ENCODE peak calls at places on chromosomes 13 and 19, in eight cellular contexts. N, D, V, Y, Z, F, B and U are unnamed samples.

GRCh38 chr13:94967183-94968039 is 255.1 kb upstream of the SOX21 start:
- DNase-seq in V (peak; percentile 74), F (peak; percentile 9), D (peak; percentile 27), Z (peak; percentile 29), B (no peak), Y (no peak), N (no peak), U (no peak)

GRCh38 chr19:6018786-6019185 is 40.8 kb upstream of the RANBP3 start:
- DNase-seq in V (peak; percentile 82), Z (no peak), Y (no peak), N (no peak), F (no peak), B (no peak), D (no peak), U (no peak)

GRCh38 chr13:25732146-25732865 is 319.5 kb downstream of the SHISA2 start:
- DNase-seq in Z (no peak), V (no peak), F (no peak), Y (no peak), D (peak; percentile 69), B (no peak), N (no peak), U (peak; percentile 33)

GRCh38 chr13:34967851-34968562 is 25.9 kb downstream of the NBEA start:
- DNase-seq in N (no peak), V (no peak), B (no peak), D (peak; percentile 37), Y (no peak), F (no peak), Z (no peak), U (no peak)

GRCh38 chr19:35462476-35462953 is 14.5 kb downstream of the FFAR2 start:
- DNase-seq in D (no peak), B (no peak), Z (no peak), Y (peak; percentile 27), F (no peak), N (no peak), V (no peak), U (no peak)

GRCh38 chr13:65914707-65915106 is 1315.4 kb downstream of the PCDH9 start:
- DNase-seq in B (no peak), Z (no peak), N (no peak), Y (no peak), F (no peak), V (no peak), D (peak; percentile 65), U (peak; percentile 60)

GRCh38 chr19:10736916-10737551 is 19.2 kb downstream of the DNM2 start:
- DNase-seq in B (no peak), N (no peak), D (no peak), V (peak; percentile 39), Y (no peak), F (no peak), Z (no peak), U (no peak)

GRCh38 chr13:19818223-19818842 is 35.6 kb upstream of the PSPC1 start:
- DNase-seq in F (peak; percentile 63), V (peak; percentile 92), B (no peak), Y (peak; percentile 42), Z (peak; percentile 45), D (peak; percentile 18), N (no peak), U (no peak)

GRCh38 chr13:95707035-95707434 is 30.1 kb downstream of the DNAJC3 start:
- DNase-seq in N (no peak), Y (no peak), Z (no peak), V (no peak), F (no peak), B (no peak), D (no peak), U (no peak)

GRCh38 chr19:11539495-11540365 is 1.1 kb downstream of the CNN1 start:
- DNase-seq in Y (no peak), B (peak; percentile 59), D (no peak), Z (no peak), N (no peak), F (no peak), V (peak; percentile 70), U (no peak)

GRCh38 chr19:7492142-7493055 is 3.6 kb upstream of the PEX11G start:
- DNase-seq in B (no peak), F (no peak), V (no peak), Z (no peak), D (no peak), Y (no peak), N (no peak), U (no peak)

GRCh38 chr13:66560189-66560588 is 669.9 kb downstream of the PCDH9 start:
- DNase-seq in Y (no peak), V (no peak), N (no peak), B (no peak), F (no peak), Z (no peak), D (no peak), U (no peak)

GRCh38 chr19:28504727-28505126 is 708.2 kb downstream of the UQCRFS1 start:
- DNase-seq in V (peak; percentile 51), F (no peak), Y (no peak), Z (no peak), N (no peak), B (no peak), D (no peak), U (no peak)

GRCh38 chr13:27789153-27789494 is 3.2 kb upstream of the GSX1 start:
- DNase-seq in Y (no peak), Z (no peak), D (no peak), B (no peak), V (no peak), N (no peak), F (no peak), U (no peak)
- H3K4me3 ChIP-seq in Y (no peak overlapping the region), Z (peak overlapping the region; percentile 23), D (no peak overlapping the region), B (no peak overlapping the region), V (peak overlapping the region; percentile 47), N (no peak overlapping the region), F (no peak overlapping the region), U (no peak overlapping the region)

DNA sequence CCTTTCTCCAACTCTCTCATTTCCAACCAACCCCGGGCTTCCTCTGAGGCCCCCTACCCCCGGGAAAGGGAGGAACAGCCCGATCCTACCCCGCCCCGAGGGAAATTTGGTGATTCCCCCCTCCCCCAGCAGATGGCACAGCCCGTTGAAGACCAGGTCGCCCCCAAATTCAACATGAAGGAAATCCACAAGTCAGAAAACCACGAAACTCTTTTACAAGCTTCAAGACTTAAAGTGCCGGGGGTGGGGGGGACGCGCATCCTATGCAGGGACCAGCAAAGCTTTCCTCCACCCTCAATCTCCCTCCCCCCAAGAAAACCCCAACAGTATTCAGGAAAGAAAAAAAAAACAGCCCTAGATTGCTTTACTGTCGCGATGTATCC is 1.8 kb downstream of the TCF3 start:
- DNase-seq in Z (no peak), F (no peak), B (no peak), Y (no peak), N (no peak), V (peak; percentile 72), D (peak; percentile 28), U (no peak)
- H3K4me3 ChIP-seq in Z (peak overlapping the region; percentile 95), F (no peak overlapping the region), B (no peak overlapping the region), Y (peak overlapping the region; percentile 97), N (peak overlapping the region; percentile 82), V (peak overlapping the region; percentile 92), D (peak overlapping the region; percentile 56), U (peak overlapping the region; percentile 70)

GRCh38 chr19:49830766-49831165 is 12.7 kb downstream of the MED25 start:
- DNase-seq in Z (no peak), D (no peak), Y (no peak), F (no peak), V (no peak), B (no peak), N (no peak), U (no peak)
- H3K4me3 ChIP-seq in Z (no peak overlapping the region), D (no peak overlapping the region), Y (no peak overlapping the region), F (no peak overlapping the region), V (no peak overlapping the region), B (no peak overlapping the region), N (no peak overlapping the region), U (no peak overlapping the region)

GRCh38 chr19:4399871-4400768 is at the start of gene SH3GL1:
- DNase-seq in D (peak; percentile 92), N (peak; percentile 67), Z (peak; percentile 96), V (peak; percentile 94), B (peak; percentile 91), Y (peak; percentile 92), F (peak; percentile 95), U (peak; percentile 44)
- H3K4me3 ChIP-seq in D (peak within 1 kb of the TSS; percentile 59), N (peak within 1 kb of the TSS; percentile 80), Z (peak within 1 kb of the TSS; percentile 98), V (peak within 1 kb of the TSS; percentile 89), B (peak within 1 kb of the TSS; percentile 57), Y (peak within 1 kb of the TSS; percentile 96), F (peak within 1 kb of the TSS; percentile 99), U (peak within 1 kb of the TSS; percentile 97)

GRCh38 chr19:9528757-9529336 is 9.6 kb downstream of the ZNF426 start:
- DNase-seq in B (no peak), F (no peak), D (peak; percentile 19), Z (no peak), Y (no peak), V (peak; percentile 53), N (no peak), U (no peak)
- H3K4me3 ChIP-seq in B (no peak overlapping the region), F (no peak overlapping the region), D (no peak overlapping the region), Z (no peak overlapping the region), Y (no peak overlapping the region), V (peak overlapping the region; percentile 7), N (no peak overlapping the region), U (no peak overlapping the region)

GRCh38 chr19:13017306-13018036 is 22.2 kb downstream of the NFIX start:
- DNase-seq in B (no peak), D (no peak), Y (no peak), Z (no peak), N (no peak), F (no peak), V (peak; percentile 66), U (no peak)

GRCh38 chr19:13019330-13019729 is 24.1 kb downstream of the NFIX start:
- DNase-seq in Y (no peak), B (no peak), N (no peak), Z (no peak), F (no peak), V (no peak), D (no peak), U (no peak)

GRCh38 chr19:13020002-13020414 is 24.7 kb downstream of the NFIX start:
- DNase-seq in F (no peak), D (no peak), V (peak; percentile 93), N (no peak), B (no peak), Z (no peak), Y (no peak), U (no peak)

GRCh38 chr19:13016628-13017305 is 21.5 kb downstream of the NFIX start:
- DNase-seq in F (no peak), V (peak; percentile 48), D (no peak), Y (no peak), N (no peak), Z (no peak), B (no peak), U (no peak)

GRCh38 chr19:13018037-13018914 is 23.0 kb downstream of the NFIX start:
- DNase-seq in V (peak; percentile 70), Z (peak; percentile 68), D (peak; percentile 75), N (no peak), F (peak; percentile 46), B (peak; percentile 75), Y (no peak), U (no peak)
- H3K4me3 ChIP-seq in V (peak overlapping the region; percentile 42), Z (no peak overlapping the region), D (no peak overlapping the region), N (peak overlapping the region; percentile 16), F (no peak overlapping the region), B (no peak overlapping the region), Y (no peak overlapping the region), U (no peak overlapping the region)